ENCODE peak calls at places on chromosomes 1 and 21, in seven cellular contexts. D, Z, P, B, Q, F and L are unnamed samples.
A peak's percentile ranks its signal among the peaks of the same experiment; 100 is the strongest.

GRCh38 chr1:58076258-58076657 is 470.3 kb downstream of the OMA1 start:
- DNase-seq in Z (no peak), Q (no peak), B (no peak), D (no peak), P (no peak), F (no peak), L (no peak)

GRCh38 chr21:25457411-25457810 is 149.9 kb downstream of the MRPL39 start:
- DNase-seq in Q (peak; percentile 22), D (no peak), B (peak; percentile 64), Z (no peak), P (no peak), F (peak; percentile 81), L (peak; percentile 90)

GRCh38 chr1:95197616-95198252 is 36.3 kb upstream of the RWDD3 start:
- DNase-seq in F (peak; percentile 85), Z (no peak), B (peak; percentile 7), P (no peak), Q (peak; percentile 42), D (no peak), L (peak; percentile 41)

GRCh38 chr1:10803971-10804820 is 7.8 kb upstream of the CASZ1 start:
- DNase-seq in D (peak; percentile 78), B (no peak), Z (no peak), Q (no peak), P (peak; percentile 66), F (no peak), L (no peak)

GRCh38 chr1:226862900-226863299 is 7.5 kb upstream of the PSEN2 start:
- DNase-seq in F (peak; percentile 67), Z (no peak), P (no peak), B (peak; percentile 75), Q (no peak), D (no peak), L (peak; percentile 63)

GRCh38 chr1:42420911-42421585 is 34.8 kb downstream of the ZMYND12 start:
- DNase-seq in D (no peak), F (peak; percentile 98), B (peak; percentile 82), Q (peak; percentile 19), Z (peak; percentile 90), P (peak; percentile 78), L (peak; percentile 78)

GRCh38 chr1:87684786-87685185 is 356.1 kb downstream of the LMO4 start:
- DNase-seq in D (no peak), B (peak; percentile 64), Z (no peak), F (peak; percentile 79), Q (no peak), P (no peak), L (peak; percentile 58)

GRCh38 chr1:108830119-108831008 is 26.5 kb downstream of the AKNAD1 start:
- DNase-seq in F (peak; percentile 98), B (peak; percentile 96), Q (peak; percentile 96), D (peak; percentile 58), P (peak; percentile 31), Z (peak; percentile 93), L (peak; percentile 89)

GRCh38 chr1:21514245-21514644 is 5.0 kb downstream of the ALPL start:
- DNase-seq in B (no peak), F (no peak), P (no peak), Q (no peak), D (no peak), Z (no peak), L (no peak)

GRCh38 chr21:37742115-37742514 is 174.1 kb downstream of the KCNJ6 start:
- DNase-seq in P (no peak), B (no peak), Q (no peak), Z (no peak), F (no peak), D (no peak), L (no peak)

GRCh38 chr1:155454096-155454495 is 108.5 kb downstream of the ASH1L start:
- DNase-seq in Q (no peak), F (peak; percentile 84), P (no peak), D (no peak), B (peak; percentile 53), Z (no peak), L (peak; percentile 61)

GRCh38 chr1:97834903-97835302 is 85.9 kb downstream of the DPYD start:
- DNase-seq in B (no peak), F (no peak), Q (no peak), D (no peak), Z (no peak), P (no peak), L (peak; percentile 5)

GRCh38 chr1:236455242-236455641 is 61.2 kb downstream of the EDARADD start:
- DNase-seq in P (no peak), D (no peak), Z (no peak), B (no peak), F (no peak), Q (no peak), L (no peak)

GRCh38 chr1:156703741-156704140 is 1.6 kb downstream of the CRABP2 start:
- DNase-seq in D (no peak), Q (no peak), B (no peak), F (no peak), Z (no peak), P (no peak), L (peak; percentile 69)

GRCh38 chr1:52426391-52426790 is 22.0 kb downstream of the PRPF38A start:
- DNase-seq in F (peak; percentile 65), D (no peak), B (peak; percentile 1), Z (no peak), P (no peak), Q (no peak), L (peak; percentile 67)

GRCh38 chr1:183983371-183984105 is 54.0 kb downstream of the COLGALT2 start:
- DNase-seq in Z (no peak), D (no peak), P (no peak), F (no peak), B (no peak), Q (no peak), L (no peak)

DNA sequence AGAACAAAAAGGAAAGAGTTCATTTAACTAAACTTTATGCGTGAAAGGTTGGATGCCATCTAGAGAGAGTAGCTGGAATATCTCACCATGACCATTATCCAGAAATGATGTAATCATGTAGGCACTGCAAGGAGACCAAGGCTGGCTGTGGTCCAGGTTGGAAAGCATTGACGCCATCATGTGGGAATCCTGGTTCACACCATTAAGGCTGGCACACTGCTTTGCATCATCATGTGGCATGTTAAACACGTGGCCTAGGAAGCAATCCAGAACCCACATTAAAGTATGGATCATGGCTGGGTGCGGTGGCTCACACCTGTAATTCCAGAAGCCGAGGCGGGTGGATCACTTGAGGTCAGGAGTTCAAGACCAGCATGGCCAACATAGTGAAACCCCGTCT is 4.3 kb downstream of the ADAMTS1 start:
- DNase-seq in F (peak; percentile 76), Z (peak; percentile 84), P (peak; percentile 55), Q (no peak), D (no peak), B (peak; percentile 87), L (peak; percentile 37)
- TF ChIP-seq CTCF in F (no peak), Z (no peak), P (no peak), Q (peak; percentile 21), D (no peak), B (no peak), L (no peak)

DNA sequence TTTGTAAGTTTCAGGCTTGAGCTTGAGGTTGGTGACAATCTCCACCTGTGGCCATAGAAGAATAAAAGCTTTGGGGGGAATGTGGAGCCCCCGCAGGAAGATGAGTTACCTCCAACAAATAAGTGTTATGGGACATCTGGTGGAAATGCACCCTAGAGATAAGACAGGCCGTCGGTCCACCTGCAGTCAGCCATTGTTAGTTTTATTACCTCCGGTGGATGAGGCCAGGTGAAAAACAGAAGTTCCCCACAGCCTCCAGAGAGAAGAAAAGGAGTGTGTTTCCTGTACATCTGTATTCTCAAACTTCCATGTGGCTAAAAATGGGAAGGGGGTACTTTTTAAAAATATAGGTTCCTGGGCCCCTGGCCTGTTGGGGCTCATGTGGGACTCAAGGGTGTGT is 137.4 kb downstream of the KAZN start:
- DNase-seq in P (no peak), F (no peak), B (no peak), Q (no peak), Z (no peak), D (no peak), L (no peak)
- H3K4me3 ChIP-seq in P (no peak overlapping the region), F (no peak overlapping the region), B (no peak overlapping the region), Q (no peak overlapping the region), Z (no peak overlapping the region), D (no peak overlapping the region), L (no peak overlapping the region)

GRCh38 chr1:40951943-40952743 is 27.4 kb upstream of the CTPS1 start:
- DNase-seq in B (peak; percentile 57), D (peak; percentile 83), Z (peak; percentile 87), F (no peak), Q (no peak), P (peak; percentile 88), L (peak; percentile 51)
- TF ChIP-seq CTCF in B (peak; percentile 84), D (peak; percentile 92), Z (peak; percentile 91), F (peak; percentile 88), Q (peak; percentile 96), P (peak; percentile 97), L (peak; percentile 91)

GRCh38 chr1:26094677-26095383 is 16.8 kb upstream of the PDIK1L start:
- DNase-seq in B (peak; percentile 48), Q (no peak), P (peak; percentile 29), F (no peak), D (peak; percentile 44), Z (peak; percentile 64), L (peak; percentile 66)

GRCh38 chr1:26090893-26091292 is 20.7 kb upstream of the PDIK1L start:
- DNase-seq in P (no peak), F (no peak), D (no peak), B (no peak), Z (no peak), Q (no peak), L (no peak)

GRCh38 chr1:26096471-26096870 is 15.2 kb upstream of the PDIK1L start:
- DNase-seq in F (no peak), P (no peak), Q (no peak), Z (no peak), D (no peak), B (no peak), L (no peak)

GRCh38 chr1:26092422-26092821 is 19.2 kb upstream of the PDIK1L start:
- DNase-seq in Q (no peak), Z (no peak), P (no peak), B (no peak), D (no peak), F (no peak), L (no peak)

GRCh38 chr1:26094076-26094669 is 17.5 kb upstream of the PDIK1L start:
- DNase-seq in D (no peak), F (peak; percentile 47), B (peak; percentile 53), Z (no peak), Q (no peak), P (peak; percentile 73), L (no peak)
- H3K4me3 ChIP-seq in D (no peak overlapping the region), F (no peak overlapping the region), B (no peak overlapping the region), Z (no peak overlapping the region), Q (no peak overlapping the region), P (no peak overlapping the region), L (no peak overlapping the region)

DNA sequence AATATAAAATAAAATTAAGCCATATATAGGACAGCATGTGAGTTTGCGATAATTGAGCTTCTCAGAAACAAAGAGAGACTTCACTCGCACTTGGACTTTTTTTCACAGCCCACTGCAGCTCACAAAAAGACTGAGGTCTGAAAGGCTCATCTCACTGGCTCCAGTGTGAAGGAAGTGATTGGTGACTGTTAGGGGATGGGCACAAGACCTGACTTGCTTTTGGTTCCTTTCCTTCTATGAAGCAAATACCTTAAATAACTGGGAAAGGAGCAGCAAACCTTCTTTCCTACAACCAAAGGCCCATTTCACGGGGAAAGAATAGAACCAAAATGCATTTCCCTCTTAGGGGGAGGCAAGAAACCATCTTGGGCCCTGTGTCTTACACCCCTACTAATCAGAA is 13.1 kb upstream of the TTLL7 start:
- DNase-seq in F (no peak), P (no peak), B (no peak), Z (no peak), Q (no peak), D (no peak), L (no peak)
- TF ChIP-seq CTCF in F (no peak), P (no peak), B (no peak), Z (no peak), Q (no peak), D (no peak), L (no peak)